ENCODE peak calls at places on chromosomes 1 and 21, in five cellular contexts. One of them, this sample, is unnamed. For H3K4me1 and H4K20me1, the result is how much of the 10 kb centered on the place peaks cover.

GRCh38 chr1:111756124-111756513 is 418 bp downstream of the DDX20 start:
- DNase-seq in mammary epithelial cell: no peak
- DNase-seq in IMR-90: no peak
- DNase-seq in fibroblast of lung: no peak
- DNase-seq in HCT116: no peak
- DNase-seq in this sample: no peak

GRCh38 chr1:33369081-33369480 is 48.2 kb upstream of the A3GALT2 start:
- DNase-seq in mammary epithelial cell: no peak
- DNase-seq in IMR-90: no peak
- DNase-seq in fibroblast of lung: no peak
- DNase-seq in HCT116: no peak
- DNase-seq in this sample: no peak

GRCh38 chr1:232868793-232869491 is 63.7 kb downstream of the MAP10 start:
- DNase-seq in mammary epithelial cell: peak
- DNase-seq in IMR-90: peak
- DNase-seq in fibroblast of lung: peak
- DNase-seq in HCT116: peak
- DNase-seq in this sample: no peak

GRCh38 chr1:222711319-222712252 is 705 bp downstream of the AIDA start:
- DNase-seq in mammary epithelial cell: peak
- DNase-seq in IMR-90: peak
- DNase-seq in fibroblast of lung: peak
- DNase-seq in HCT116: peak
- DNase-seq in this sample: peak

GRCh38 chr1:183164963-183165362 is 21.1 kb upstream of the LAMC2 start:
- DNase-seq in mammary epithelial cell: peak
- DNase-seq in IMR-90: no peak
- DNase-seq in fibroblast of lung: no peak
- DNase-seq in HCT116: no peak
- DNase-seq in this sample: no peak

GRCh38 chr1:7113136-7113535 is 327.9 kb downstream of the CAMTA1 start:
- DNase-seq in mammary epithelial cell: no peak
- DNase-seq in IMR-90: no peak
- DNase-seq in fibroblast of lung: no peak
- DNase-seq in HCT116: no peak
- DNase-seq in this sample: no peak

GRCh38 chr1:94927405-94928175 is 680 bp upstream of the CNN3 start:
- DNase-seq in mammary epithelial cell: peak
- DNase-seq in IMR-90: peak
- DNase-seq in fibroblast of lung: peak
- DNase-seq in HCT116: no peak
- DNase-seq in this sample: no peak

GRCh38 chr1:220556641-220557040 is 28.7 kb downstream of the MARK1 start:
- DNase-seq in mammary epithelial cell: no peak
- DNase-seq in IMR-90: no peak
- DNase-seq in fibroblast of lung: no peak
- DNase-seq in HCT116: no peak
- DNase-seq in this sample: no peak

GRCh38 chr1:244964112-244964971 is 100.0 kb upstream of the HNRNPU start:
- DNase-seq in mammary epithelial cell: peak
- DNase-seq in IMR-90: peak
- DNase-seq in fibroblast of lung: peak
- DNase-seq in HCT116: no peak
- DNase-seq in this sample: no peak

GRCh38 chr1:115495603-115496002 is 146.2 kb upstream of the VANGL1 start:
- DNase-seq in mammary epithelial cell: no peak
- DNase-seq in IMR-90: peak
- DNase-seq in fibroblast of lung: peak
- DNase-seq in HCT116: no peak
- DNase-seq in this sample: no peak

GRCh38 chr1:75131593-75132420 is 2.4 kb upstream of the LHX8 start:
- DNase-seq in mammary epithelial cell: no peak
- DNase-seq in IMR-90: no peak
- DNase-seq in fibroblast of lung: no peak
- DNase-seq in HCT116: no peak
- DNase-seq in this sample: no peak

GRCh38 chr1:27299385-27300252 is 22.3 kb upstream of the TMEM222 start:
- DNase-seq in mammary epithelial cell: peak
- DNase-seq in IMR-90: peak
- DNase-seq in fibroblast of lung: peak
- DNase-seq in HCT116: no peak
- DNase-seq in this sample: no peak

GRCh38 chr1:71046891-71047634 is 553 bp downstream of the PTGER3 start:
- DNase-seq in mammary epithelial cell: peak
- DNase-seq in IMR-90: no peak
- DNase-seq in fibroblast of lung: no peak
- DNase-seq in HCT116: no peak
- DNase-seq in this sample: no peak

GRCh38 chr1:156435551-156436318 is 64.8 kb downstream of the MEF2D start:
- DNase-seq in mammary epithelial cell: no peak
- DNase-seq in IMR-90: no peak
- DNase-seq in fibroblast of lung: peak
- DNase-seq in HCT116: no peak
- DNase-seq in this sample: no peak

GRCh38 chr1:33257759-33258712 is 1.7 kb downstream of the ZNF362 start:
- DNase-seq in mammary epithelial cell: peak
- DNase-seq in IMR-90: peak
- DNase-seq in fibroblast of lung: peak
- DNase-seq in HCT116: no peak
- DNase-seq in this sample: peak

GRCh38 chr1:214287884-214288283 is 6.9 kb downstream of the SMYD2 start:
- DNase-seq in mammary epithelial cell: no peak
- DNase-seq in IMR-90: no peak
- DNase-seq in fibroblast of lung: no peak
- DNase-seq in HCT116: no peak
- DNase-seq in this sample: no peak

GRCh38 chr1:204493882-204494280 is 724 bp downstream of the PIK3C2B start:
- DNase-seq in mammary epithelial cell: no peak
- DNase-seq in IMR-90: peak
- DNase-seq in fibroblast of lung: no peak
- DNase-seq in HCT116: no peak
- DNase-seq in this sample: peak

GRCh38 chr1:173477286-173478098 is at the start of gene PRDX6:
- DNase-seq in mammary epithelial cell: no peak
- DNase-seq in IMR-90: peak
- DNase-seq in fibroblast of lung: peak
- DNase-seq in HCT116: peak
- DNase-seq in this sample: peak

GRCh38 chr1:226674892-226675719 is 64.0 kb downstream of the ITPKB start:
- DNase-seq in mammary epithelial cell: no peak
- DNase-seq in IMR-90: no peak
- DNase-seq in fibroblast of lung: peak
- DNase-seq in HCT116: no peak
- DNase-seq in this sample: peak

GRCh38 chr1:36487906-36488305 is 5.2 kb upstream of the CSF3R start:
- DNase-seq in mammary epithelial cell: no peak
- DNase-seq in IMR-90: no peak
- DNase-seq in fibroblast of lung: no peak
- DNase-seq in HCT116: no peak
- DNase-seq in this sample: no peak

GRCh38 chr1:116911166-116911553 is 1.4 kb downstream of the PTGFRN start:
- DNase-seq in mammary epithelial cell: no peak
- DNase-seq in IMR-90: no peak
- DNase-seq in fibroblast of lung: no peak
- DNase-seq in HCT116: no peak
- DNase-seq in this sample: no peak

GRCh38 chr1:36766481-36766880 is 267.8 kb downstream of the GRIK3 start:
- DNase-seq in mammary epithelial cell: no peak
- DNase-seq in IMR-90: no peak
- DNase-seq in fibroblast of lung: no peak
- DNase-seq in HCT116: no peak
- DNase-seq in this sample: no peak

GRCh38 chr1:227094249-227094966 is 154.3 kb downstream of the COQ8A start:
- DNase-seq in mammary epithelial cell: no peak
- DNase-seq in IMR-90: no peak
- DNase-seq in fibroblast of lung: no peak
- DNase-seq in HCT116: peak
- DNase-seq in this sample: no peak

GRCh38 chr1:170536924-170537551 is 5.1 kb downstream of the GORAB start:
- DNase-seq in mammary epithelial cell: no peak
- DNase-seq in IMR-90: no peak
- DNase-seq in fibroblast of lung: no peak
- DNase-seq in HCT116: no peak
- DNase-seq in this sample: no peak

DNA sequence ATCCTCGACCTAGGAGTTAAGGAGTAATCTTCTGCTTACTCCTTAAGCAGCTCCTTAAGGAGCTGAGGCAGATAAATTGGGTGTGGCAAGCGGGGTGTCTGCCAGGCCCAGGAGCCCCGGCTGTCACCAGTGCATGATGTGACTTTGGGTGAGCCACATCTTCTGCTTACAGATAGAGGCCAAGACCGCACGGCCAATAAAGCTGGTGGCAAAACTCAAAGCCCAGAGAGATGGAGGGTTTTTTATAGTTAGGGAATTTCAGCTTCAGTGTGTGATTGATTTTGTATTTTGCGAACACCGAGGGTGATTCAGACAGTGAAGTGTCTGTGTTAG is 9.8 kb downstream of the MX2 start:
- DNase-seq in mammary epithelial cell: no peak
- DNase-seq in IMR-90: no peak
- DNase-seq in fibroblast of lung: no peak
- DNase-seq in HCT116: no peak
- DNase-seq in this sample: no peak
- TF ChIP-seq CTCF in mammary epithelial cell: no peak
- TF ChIP-seq CTCF in IMR-90: no peak
- TF ChIP-seq CTCF in fibroblast of lung: no peak
- TF ChIP-seq CTCF in HCT116: no peak
- TF ChIP-seq CTCF in this sample: no peak

GRCh38 chr1:91624331-91624730 is 123.7 kb downstream of the CDC7 start:
- DNase-seq in mammary epithelial cell: no peak
- DNase-seq in IMR-90: no peak
- DNase-seq in fibroblast of lung: no peak
- DNase-seq in HCT116: no peak
- DNase-seq in this sample: no peak
- H3K4me1 ChIP-seq in mammary epithelial cell: under half
- H3K4me1 ChIP-seq in IMR-90: under half
- H3K4me1 ChIP-seq in fibroblast of lung: under half
- H3K4me1 ChIP-seq in HCT116: under half
- H3K4me1 ChIP-seq in this sample: under half

GRCh38 chr1:22794691-22795090 is 84.1 kb downstream of the EPHB2 start:
- DNase-seq in mammary epithelial cell: no peak
- DNase-seq in IMR-90: peak
- DNase-seq in fibroblast of lung: peak
- DNase-seq in HCT116: no peak
- DNase-seq in this sample: no peak

GRCh38 chr1:22801347-22801746 is 90.7 kb downstream of the EPHB2 start:
- DNase-seq in mammary epithelial cell: no peak
- DNase-seq in IMR-90: no peak
- DNase-seq in fibroblast of lung: no peak
- DNase-seq in HCT116: no peak
- DNase-seq in this sample: no peak

GRCh38 chr1:22799971-22800370 is 89.3 kb downstream of the EPHB2 start:
- DNase-seq in mammary epithelial cell: no peak
- DNase-seq in IMR-90: no peak
- DNase-seq in fibroblast of lung: no peak
- DNase-seq in HCT116: no peak
- DNase-seq in this sample: no peak

GRCh38 chr1:22796642-22797041 is 86.0 kb downstream of the EPHB2 start:
- DNase-seq in mammary epithelial cell: no peak
- DNase-seq in IMR-90: peak
- DNase-seq in fibroblast of lung: no peak
- DNase-seq in HCT116: no peak
- DNase-seq in this sample: no peak

DNA sequence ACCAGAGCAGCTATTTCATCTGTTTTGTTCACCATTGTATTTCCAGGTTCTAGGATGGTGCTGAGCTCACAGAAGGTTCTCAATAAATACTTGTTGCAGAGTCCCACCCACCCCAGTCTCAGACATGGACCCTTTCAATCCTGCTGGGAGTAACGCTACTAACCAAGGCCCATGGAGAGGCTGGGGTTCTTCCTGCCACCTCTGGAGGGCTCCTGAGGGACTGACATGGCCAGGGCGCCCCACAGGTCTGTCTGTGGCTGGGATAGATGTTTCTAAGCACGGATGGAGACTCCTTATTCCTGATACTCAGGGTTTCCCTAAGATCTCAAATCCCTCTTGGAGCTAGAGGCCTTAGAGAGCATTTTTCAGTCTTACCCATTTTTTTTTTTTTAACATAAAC is 87.4 kb downstream of the EPHB2 start:
- DNase-seq in mammary epithelial cell: no peak
- DNase-seq in IMR-90: no peak
- DNase-seq in fibroblast of lung: no peak
- DNase-seq in HCT116: no peak
- DNase-seq in this sample: no peak
- H4K20me1 ChIP-seq in mammary epithelial cell: under half
- H4K20me1 ChIP-seq in IMR-90: under half
- H4K20me1 ChIP-seq in fibroblast of lung: under half
- H4K20me1 ChIP-seq in HCT116: under half
- H4K20me1 ChIP-seq in this sample: under half

GRCh38 chr1:24929876-24930702 is at the start of gene RUNX3:
- DNase-seq in mammary epithelial cell: peak
- DNase-seq in IMR-90: no peak
- DNase-seq in fibroblast of lung: no peak
- DNase-seq in HCT116: peak
- DNase-seq in this sample: peak
- TF ChIP-seq CTCF in mammary epithelial cell: peak
- TF ChIP-seq CTCF in IMR-90: no peak
- TF ChIP-seq CTCF in fibroblast of lung: no peak
- TF ChIP-seq CTCF in HCT116: no peak
- TF ChIP-seq CTCF in this sample: peak

GRCh38 chr1:154974086-154974807 is at the start of gene CKS1B:
- DNase-seq in mammary epithelial cell: peak
- DNase-seq in IMR-90: peak
- DNase-seq in fibroblast of lung: peak
- DNase-seq in HCT116: peak
- DNase-seq in this sample: peak
- H3K4me1 ChIP-seq in mammary epithelial cell: under half
- H3K4me1 ChIP-seq in IMR-90: under half
- H3K4me1 ChIP-seq in fibroblast of lung: under half
- H3K4me1 ChIP-seq in HCT116: half or more
- H3K4me1 ChIP-seq in this sample: half or more